ENCODE peak calls at places on chromosomes 16 and 17, in ten cellular contexts. V, H, Y, U, O, G, I, E, M and X are unnamed samples.

GRCh38 chr17:918102-918740 is 61.4 kb downstream of the NXN start:
- DNase-seq in V (no peak), H (no peak), Y (no peak), U (no peak), O (no peak), G (no peak), I (no peak), E (no peak), M (no peak), X (no peak)

GRCh38 chr16:15055141-15056053 is 477 bp downstream of the NTAN1 start:
- DNase-seq in V (no peak), H (peak; percentile 81), Y (peak; percentile 58), U (peak; percentile 66), O (peak; percentile 30), G (peak; percentile 71), I (no peak), E (peak; percentile 29), M (no peak), X (no peak)

GRCh38 chr17:64736804-64737492 is 74.8 kb upstream of the SMURF2 start:
- DNase-seq in V (no peak), H (peak; percentile 56), Y (peak; percentile 29), U (no peak), O (no peak), G (no peak), I (peak; percentile 52), E (no peak), M (peak; percentile 42), X (peak; percentile 25)

GRCh38 chr17:39139137-39139516 is 12.3 kb downstream of the PLXDC1 start:
- DNase-seq in V (no peak), H (no peak), Y (no peak), U (no peak), O (peak; percentile 48), G (no peak), I (no peak), E (no peak), M (no peak), X (no peak)

GRCh38 chr17:28074010-28074409 is 31.5 kb downstream of the NLK start:
- DNase-seq in V (no peak), H (no peak), Y (no peak), U (no peak), O (no peak), G (no peak), I (no peak), E (no peak), M (no peak), X (no peak)

GRCh38 chr17:80564545-80564944 is 19.9 kb downstream of the RPTOR start:
- DNase-seq in V (no peak), H (no peak), Y (no peak), U (no peak), O (no peak), G (no peak), I (no peak), E (no peak), M (no peak), X (no peak)

GRCh38 chr17:45096141-45096540 is 35.0 kb downstream of the NMT1 start:
- DNase-seq in V (no peak), H (peak; percentile 58), Y (no peak), U (no peak), O (peak; percentile 76), G (no peak), I (no peak), E (no peak), M (peak; percentile 49), X (no peak)

GRCh38 chr17:37312137-37312923 is 63.5 kb upstream of the C17orf78 start:
- DNase-seq in V (no peak), H (peak; percentile 37), Y (no peak), U (no peak), O (no peak), G (no peak), I (no peak), E (no peak), M (no peak), X (no peak)

GRCh38 chr16:85206472-85207356 is 94.4 kb upstream of the CIBAR2 start:
- DNase-seq in V (no peak), H (peak; percentile 62), Y (peak; percentile 38), U (peak; percentile 92), O (no peak), G (peak; percentile 88), I (peak; percentile 45), E (no peak), M (peak; percentile 89), X (no peak)

GRCh38 chr16:64754279-64754678 is 367.6 kb downstream of the CDH11 start:
- DNase-seq in V (no peak), H (no peak), Y (no peak), U (no peak), O (no peak), G (no peak), I (no peak), E (no peak), M (no peak), X (no peak)

GRCh38 chr16:82470506-82471196 is 156.1 kb upstream of the CDH13 start:
- DNase-seq in V (no peak), H (no peak), Y (no peak), U (no peak), O (no peak), G (no peak), I (no peak), E (no peak), M (no peak), X (no peak)

GRCh38 chr17:2068101-2068518 is 13.2 kb downstream of the HIC1 start:
- DNase-seq in V (no peak), H (no peak), Y (no peak), U (no peak), O (no peak), G (no peak), I (no peak), E (no peak), M (no peak), X (no peak)

GRCh38 chr16:52050418-52050817 is 496.5 kb downstream of the TOX3 start:
- DNase-seq in V (no peak), H (no peak), Y (no peak), U (no peak), O (no peak), G (no peak), I (no peak), E (no peak), M (no peak), X (no peak)

GRCh38 chr17:75270218-75270965 is 639 bp downstream of the MIF4GD start:
- DNase-seq in V (peak; percentile 81), H (peak; percentile 80), Y (peak; percentile 79), U (peak; percentile 82), O (peak; percentile 88), G (peak; percentile 74), I (peak; percentile 66), E (peak; percentile 86), M (peak; percentile 78), X (no peak)

GRCh38 chr17:74737299-74738050 is 419 bp downstream of the RAB37 start:
- DNase-seq in V (peak; percentile 66), H (peak; percentile 92), Y (no peak), U (no peak), O (peak; percentile 80), G (peak; percentile 40), I (no peak), E (peak; percentile 70), M (peak; percentile 54), X (no peak)

GRCh38 chr16:23371368-23371767 is 69.3 kb downstream of the SCNN1B start:
- DNase-seq in V (no peak), H (peak; percentile 27), Y (no peak), U (no peak), O (no peak), G (no peak), I (no peak), E (no peak), M (no peak), X (no peak)
- TF ChIP-seq CTCF in V (no peak), H (peak; percentile 50), Y (no peak), U (no peak), O (no peak), G (no peak), I (no peak), E (peak; percentile 35), M (no peak), X (no peak)

DNA sequence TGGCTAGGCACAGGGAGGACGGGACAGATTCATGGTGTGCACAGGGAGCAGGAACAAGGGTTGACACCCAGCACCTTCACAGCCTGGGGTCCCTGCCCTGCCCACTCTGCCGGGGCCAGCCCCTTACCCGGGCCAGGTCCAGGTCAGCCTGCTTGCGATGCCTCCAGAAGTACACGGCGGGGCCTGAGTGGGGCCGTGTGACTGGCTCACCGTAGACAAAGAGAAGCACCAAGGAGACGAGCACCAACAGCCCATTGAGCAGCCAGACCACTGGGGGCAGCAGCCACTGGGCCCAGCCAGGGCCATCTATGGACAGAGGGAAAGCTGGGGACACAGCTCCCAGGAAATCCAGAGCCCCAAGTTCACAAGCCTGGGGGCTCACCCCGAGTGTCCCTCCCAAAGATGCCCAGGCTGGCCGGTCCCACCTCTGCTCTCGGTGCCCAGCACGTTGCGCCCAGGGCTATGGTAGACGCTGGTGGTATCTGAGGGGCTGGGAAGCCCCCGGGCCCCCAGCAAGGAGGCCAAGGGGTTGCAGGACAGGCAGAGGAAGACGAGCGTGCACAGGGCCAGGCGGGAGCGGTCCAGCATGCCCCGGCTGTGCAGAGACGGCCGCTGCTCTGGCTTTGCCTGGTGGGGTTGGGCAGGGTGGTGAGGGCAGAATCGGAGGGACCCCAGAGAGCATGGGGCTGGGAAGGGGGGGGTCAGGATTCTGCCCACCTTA is 19.8 kb downstream of the SREBF1 start:
- DNase-seq in V (no peak), H (no peak), Y (no peak), U (no peak), O (no peak), G (no peak), I (no peak), E (no peak), M (no peak), X (no peak)
- TF ChIP-seq CTCF in V (no peak), H (peak; percentile 7), Y (no peak), U (no peak), O (peak; percentile 8), G (no peak), I (no peak), E (no peak), M (peak; percentile 6), X (no peak)

DNA sequence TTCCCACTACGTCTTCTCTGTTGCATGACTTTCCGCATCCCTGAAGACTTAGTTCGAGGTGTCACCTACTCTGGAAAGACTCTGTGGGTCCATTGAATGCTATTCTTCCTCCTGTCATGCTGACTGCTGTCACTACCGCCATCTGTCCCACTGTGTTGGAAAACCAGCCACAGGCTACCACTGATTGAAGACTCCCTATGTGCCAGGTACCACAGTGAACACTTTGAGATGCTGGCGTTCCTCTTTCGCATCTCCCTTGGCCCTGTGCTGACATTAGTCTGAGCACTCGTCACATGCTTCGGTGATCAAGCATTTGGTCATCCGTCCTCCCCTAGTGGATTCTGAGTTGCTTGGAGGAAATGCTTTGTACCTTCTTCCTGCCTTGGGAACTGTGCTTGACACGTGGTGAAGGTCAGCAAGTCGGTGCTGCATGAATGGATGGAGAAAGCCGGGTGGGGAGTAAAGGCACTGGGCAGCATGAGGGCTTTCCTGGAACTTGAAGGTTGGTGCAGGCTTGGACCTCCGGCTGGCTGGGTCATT is 260.0 kb downstream of the SNX29 start:
- DNase-seq in V (no peak), H (no peak), Y (no peak), U (no peak), O (no peak), G (no peak), I (no peak), E (no peak), M (no peak), X (no peak)
- TF ChIP-seq CTCF in V (no peak), H (no peak), Y (no peak), U (no peak), O (no peak), G (no peak), I (no peak), E (no peak), M (no peak), X (no peak)

DNA sequence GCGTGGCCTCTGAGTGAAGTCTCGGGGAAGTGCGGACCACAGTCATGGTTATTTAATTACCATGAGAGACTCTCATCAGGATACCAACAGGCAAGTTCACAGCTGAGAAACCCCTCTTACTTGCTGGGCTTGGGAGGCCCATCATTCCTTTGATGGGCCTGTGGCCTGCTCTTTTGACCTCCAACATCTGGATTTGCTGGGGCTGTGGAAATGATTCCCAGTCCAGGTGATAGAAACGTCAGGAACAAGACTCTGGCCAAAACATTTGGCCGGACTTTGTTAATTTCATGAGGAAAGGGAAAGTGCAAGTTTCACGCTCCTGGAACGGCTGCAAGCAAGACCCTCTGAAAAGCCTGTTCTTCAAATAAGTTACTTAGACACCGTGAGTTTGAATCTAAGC is 42.6 kb downstream of the TMEM114 start:
- DNase-seq in V (no peak), H (no peak), Y (no peak), U (no peak), O (no peak), G (no peak), I (peak; percentile 13), E (no peak), M (no peak), X (no peak)
- TF ChIP-seq CTCF in V (no peak), H (no peak), Y (no peak), U (no peak), O (no peak), G (no peak), I (no peak), E (no peak), M (no peak), X (no peak)